ENCODE peak calls at places on chromosome 22, in four cellular contexts. S is Panc1, E is hepatocyte, N is pancreas. L is an unnamed sample.

GRCh38 chr22:20244744-20245576 is 23.2 kb downstream of the RTN4R start:
- DNase-seq in S (no peak), E (no peak), N (no peak), L (no peak)

GRCh38 chr22:43861529-43861928 is 784 bp downstream of the SULT4A1 start:
- DNase-seq in S (no peak), E (peak; percentile 61), N (no peak), L (peak; percentile 49)

GRCh38 chr22:20001082-20001638 is 15.5 kb downstream of the ARVCF start:
- DNase-seq in S (no peak), E (no peak), N (peak; percentile 13), L (no peak)

GRCh38 chr22:25085156-25085555 is 114.5 kb upstream of the CRYBB3 start:
- DNase-seq in S (no peak), E (no peak), N (no peak), L (no peak)

GRCh38 chr22:30422481-30423295 is 2.9 kb upstream of the MTFP1 start:
- DNase-seq in S (no peak), E (peak; percentile 88), N (peak; percentile 79), L (peak; percentile 84)

GRCh38 chr22:39900306-39901227 is at the start of gene GRAP2:
- DNase-seq in S (no peak), E (no peak), N (no peak), L (no peak)

GRCh38 chr22:38707346-38707745 is 1.6 kb downstream of the GTPBP1 start:
- DNase-seq in S (peak; percentile 50), E (peak; percentile 56), N (no peak), L (no peak)

GRCh38 chr22:43826142-43827093 is 14.3 kb upstream of the EFCAB6 start:
- DNase-seq in S (no peak), E (peak; percentile 75), N (no peak), L (no peak)

GRCh38 chr22:21446827-21447690 is 20.1 kb upstream of the TMEM191C start:
- DNase-seq in S (no peak), E (no peak), N (peak; percentile 35), L (no peak)

GRCh38 chr22:33871935-33872334 is 48.3 kb downstream of the LARGE1 start:
- DNase-seq in S (no peak), E (no peak), N (no peak), L (no peak)

GRCh38 chr22:22955866-22956535 is 68.4 kb downstream of the IGLL5 start:
- DNase-seq in S (no peak), E (peak; percentile 87), N (peak; percentile 62), L (peak; percentile 66)

GRCh38 chr22:22026157-22026831 is 43.7 kb upstream of the TOP3B start:
- DNase-seq in S (no peak), E (no peak), N (no peak), L (no peak)

GRCh38 chr22:23035557-23036277 is 34.6 kb upstream of the GNAZ start:
- DNase-seq in S (no peak), E (no peak), N (no peak), L (no peak)

GRCh38 chr22:29393019-29393608 is 4.7 kb upstream of the AP1B1 start:
- DNase-seq in S (no peak), E (peak; percentile 48), N (no peak), L (no peak)

GRCh38 chr22:40247976-40248375 is 70.3 kb downstream of the TNRC6B start:
- DNase-seq in S (no peak), E (no peak), N (no peak), L (no peak)

GRCh38 chr22:23579870-23580585 is at the start of gene IGLL1:
- DNase-seq in S (no peak), E (no peak), N (no peak), L (no peak)

GRCh38 chr22:20000246-20001081 is 16.2 kb downstream of the ARVCF start:
- DNase-seq in S (no peak), E (no peak), N (peak; percentile 15), L (no peak)

GRCh38 chr22:18101536-18101935 is 9.1 kb upstream of the TUBA8 start:
- DNase-seq in S (no peak), E (no peak), N (no peak), L (no peak)

GRCh38 chr22:19429950-19430889 is 1.3 kb downstream of the HIRA start:
- DNase-seq in S (no peak), E (peak; percentile 79), N (peak; percentile 36), L (peak; percentile 82)

GRCh38 chr22:30277547-30278344 is 11.1 kb upstream of the OSM start:
- DNase-seq in S (no peak), E (peak; percentile 68), N (no peak), L (peak; percentile 33)

GRCh38 chr22:43654271-43654670 is 157.8 kb downstream of the EFCAB6 start:
- DNase-seq in S (no peak), E (no peak), N (no peak), L (no peak)

GRCh38 chr22:23403720-23404688 is 176.1 kb downstream of the IGLL1 start:
- DNase-seq in S (no peak), E (no peak), N (peak; percentile 21), L (peak; percentile 18)

GRCh38 chr22:39503590-39503989 is 1.5 kb downstream of the MIEF1 start:
- DNase-seq in S (no peak), E (no peak), N (no peak), L (no peak)

GRCh38 chr22:22810018-22810427 is 77.6 kb upstream of the IGLL5 start:
- DNase-seq in S (no peak), E (peak; percentile 77), N (peak; percentile 73), L (no peak)

DNA sequence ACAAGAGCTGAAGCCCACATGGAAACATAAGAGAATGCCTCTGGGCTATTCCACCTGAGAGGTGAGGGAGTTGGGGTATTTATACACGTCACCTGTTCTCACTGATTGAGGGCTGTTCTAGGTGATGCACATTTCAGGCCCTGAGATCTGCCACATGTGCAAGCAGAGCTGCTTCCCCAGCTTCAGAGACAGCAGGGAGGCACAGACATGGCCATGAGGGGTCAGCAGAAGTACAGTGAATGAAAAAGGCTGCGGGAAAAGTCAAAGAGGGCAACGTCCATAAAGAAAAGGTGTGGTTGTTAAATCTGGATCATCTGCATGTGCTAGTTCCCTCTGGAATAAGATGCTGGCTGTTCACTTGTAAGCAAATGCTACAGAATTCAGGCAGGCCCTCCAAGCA is 75.4 kb downstream of the GAB4 start:
- DNase-seq in S (no peak), E (no peak), N (no peak), L (no peak)
- H3K27me3 ChIP-seq in S (no peaks in the 10 kb centered on the region), E (no peaks in the 10 kb centered on the region), N (no peaks in the 10 kb centered on the region), L (no peaks in the 10 kb centered on the region)

GRCh38 chr22:31635638-31636306 is 26.2 kb downstream of the PISD start:
- DNase-seq in S (no peak), E (peak; percentile 8), N (no peak), L (no peak)

GRCh38 chr22:31639640-31640039 is 22.4 kb downstream of the PISD start:
- DNase-seq in S (no peak), E (no peak), N (no peak), L (no peak)

GRCh38 chr22:31637375-31637937 is 24.6 kb downstream of the PISD start:
- DNase-seq in S (no peak), E (no peak), N (no peak), L (no peak)

DNA sequence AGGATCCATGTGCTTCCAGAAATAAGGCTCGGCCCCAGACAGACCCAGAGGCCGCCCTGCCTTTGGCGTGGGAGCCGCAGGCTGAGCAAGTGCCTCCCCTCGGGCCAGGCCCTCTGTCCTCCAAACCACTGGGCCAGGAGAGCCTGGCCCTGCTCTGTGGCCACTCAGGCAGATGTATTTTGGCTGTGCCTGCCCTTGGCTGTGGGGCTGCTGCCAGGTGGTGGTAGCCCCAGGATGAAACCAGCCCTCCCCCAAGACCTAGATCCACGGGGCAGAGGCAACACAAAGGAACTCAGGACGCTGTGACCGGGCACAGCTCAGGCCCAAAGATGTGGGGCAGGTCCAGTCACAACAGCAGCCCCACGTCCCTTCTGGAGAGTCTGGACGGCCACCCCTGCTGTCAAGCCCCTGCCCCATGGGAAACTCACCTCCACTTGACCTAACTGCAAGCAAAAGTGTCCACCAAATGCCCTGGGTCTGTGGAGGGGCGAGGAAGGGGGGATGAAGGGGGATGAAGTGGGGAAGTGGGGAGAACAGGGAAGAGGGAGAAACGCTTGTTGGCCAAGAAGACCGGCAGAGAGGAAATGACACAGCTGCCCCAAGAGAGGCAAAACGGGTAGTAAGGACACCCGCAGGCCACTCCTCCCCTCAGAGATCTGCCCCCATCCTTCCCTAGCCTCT is 23.9 kb downstream of the PISD start:
- DNase-seq in S (no peak), E (no peak), N (no peak), L (no peak)
- H3K27ac ChIP-seq in S (no peak overlapping the region), E (no peak overlapping the region), N (peak overlapping the region; percentile 64), L (peak overlapping the region; percentile 57)

GRCh38 chr22:44972363-44973083 is 37.3 kb downstream of the PHF21B start:
- DNase-seq in S (no peak), E (no peak), N (no peak), L (peak; percentile 8)
- H3K27me3 ChIP-seq in S (no peaks in the 10 kb centered on the region), E (no peaks in the 10 kb centered on the region), N (no peaks in the 10 kb centered on the region), L (no peaks in the 10 kb centered on the region)

GRCh38 chr22:47034076-47034808 is 271.8 kb downstream of the TBC1D22A start:
- DNase-seq in S (no peak), E (no peak), N (no peak), L (no peak)
- H3K27ac ChIP-seq in S (no peak overlapping the region), E (no peak overlapping the region), N (no peak overlapping the region), L (no peak overlapping the region)

GRCh38 chr22:42282252-42282942 is 11.9 kb upstream of the TCF20 start:
- DNase-seq in S (no peak), E (peak; percentile 34), N (no peak), L (no peak)
- H3K27me3 ChIP-seq in S (no peaks in the 10 kb centered on the region), E (peaks cover 7% of the 10 kb centered on the region), N (peaks cover 6% of the 10 kb centered on the region), L (peaks cover 11% of the 10 kb centered on the region)

GRCh38 chr22:45310331-45311032 is 748 bp downstream of the FAM118A start:
- DNase-seq in S (no peak), E (no peak), N (peak; percentile 56), L (no peak)
- H3K27ac ChIP-seq in S (peak overlapping the region; percentile 72), E (peak overlapping the region; percentile 84), N (no peak overlapping the region), L (peak overlapping the region; percentile 73)

DNA sequence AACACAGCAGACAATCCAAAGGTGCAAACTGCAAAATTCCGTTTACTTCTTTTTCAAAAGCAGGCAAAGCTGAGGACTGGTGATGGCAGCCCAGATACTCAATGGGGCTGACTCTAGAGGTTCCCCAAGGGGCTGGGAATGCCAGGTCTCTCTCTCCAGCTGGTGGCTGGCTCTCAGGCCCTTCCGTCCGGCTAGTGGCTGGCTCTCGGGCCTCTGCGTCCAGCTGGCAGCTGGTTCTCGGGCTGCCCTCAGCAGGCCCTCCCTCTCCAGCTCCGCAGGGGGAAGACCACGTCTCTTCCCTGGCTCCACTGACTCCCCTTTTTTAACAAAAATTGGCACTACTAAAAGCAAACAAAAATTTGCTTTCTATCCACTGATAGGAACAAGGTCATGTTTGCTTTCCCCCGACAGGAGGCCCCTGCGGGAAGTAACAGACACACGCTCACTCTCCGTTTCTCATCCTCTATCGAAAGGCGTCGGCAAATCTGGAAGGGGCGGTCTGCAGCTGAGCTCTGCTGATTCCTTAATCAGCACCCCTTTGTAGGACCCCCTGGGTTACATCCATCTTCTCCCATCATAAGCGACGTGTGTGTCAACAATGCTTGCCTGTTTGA is 381.4 kb downstream of the BRD1 start:
- DNase-seq in S (no peak), E (no peak), N (no peak), L (no peak)
- H3K27me3 ChIP-seq in S (no peaks in the 10 kb centered on the region), E (peaks cover 38% of the 10 kb centered on the region), N (no peaks in the 10 kb centered on the region), L (peaks cover 15% of the 10 kb centered on the region)

GRCh38 chr22:26894362-26894761 is 237.0 kb downstream of the MIAT start:
- DNase-seq in S (no peak), E (no peak), N (no peak), L (no peak)
- H3K27ac ChIP-seq in S (peak overlapping the region; percentile 29), E (peak overlapping the region; percentile 83), N (peak overlapping the region; percentile 82), L (no peak overlapping the region)

L was measured in cardiac muscle cell.